ENCODE peak calls at places on chromosomes 1 and 21, in five cellular contexts. R is HCT116, Y is SK-N-SH, W is heart left ventricle, D is adrenal gland. V is an unnamed sample. For H3K9me3, the result is how much of the 10 kb centered on the place peaks cover.

GRCh38 chr1:203342192-203342940 is 8.6 kb downstream of the FMOD start:
- DNase-seq in R (peak), Y (peak), W (peak), D (peak), V (peak)

GRCh38 chr1:241799414-241799813 is 48.6 kb upstream of the EXO1 start:
- DNase-seq in R (no peak), Y (no peak), W (no peak), D (no peak), V (no peak)

GRCh38 chr1:68558321-68559026 is 61.6 kb upstream of the DEPDC1 start:
- DNase-seq in R (no peak), Y (no peak), W (no peak), D (no peak), V (no peak)

GRCh38 chr1:173867141-173867752 is 542 bp downstream of the GAS5 start:
- DNase-seq in R (no peak), Y (no peak), W (no peak), D (peak), V (peak)

GRCh38 chr1:28370220-28371010 is 875 bp downstream of the PHACTR4 start:
- DNase-seq in R (no peak), Y (peak), W (no peak), D (peak), V (peak)

GRCh38 chr1:232988572-232989040 is 38.2 kb downstream of the NTPCR start:
- DNase-seq in R (no peak), Y (peak), W (no peak), D (no peak), V (no peak)

GRCh38 chr1:109490029-109490933 is 3.6 kb upstream of the CYB561D1 start:
- DNase-seq in R (peak), Y (peak), W (peak), D (peak), V (peak)

GRCh38 chr1:145990249-145991097 is 5.9 kb downstream of the TXNIP start:
- DNase-seq in R (no peak), Y (no peak), W (peak), D (peak), V (no peak)

GRCh38 chr1:224454337-224455055 is 19.9 kb upstream of the WDR26 start:
- DNase-seq in R (no peak), Y (no peak), W (no peak), D (no peak), V (no peak)

GRCh38 chr1:91774520-91775203 is 111.3 kb downstream of the TGFBR3 start:
- DNase-seq in R (no peak), Y (no peak), W (no peak), D (no peak), V (no peak)

GRCh38 chr1:109252893-109253802 is 3.8 kb downstream of the CELSR2 start:
- DNase-seq in R (no peak), Y (peak), W (peak), D (no peak), V (no peak)

GRCh38 chr21:41928621-41929220 is 25.1 kb downstream of the C2CD2 start:
- DNase-seq in R (no peak), Y (no peak), W (no peak), D (no peak), V (no peak)

GRCh38 chr1:87174726-87175237 is 153.9 kb upstream of the LMO4 start:
- DNase-seq in R (no peak), Y (no peak), W (no peak), D (no peak), V (no peak)

GRCh38 chr1:42992043-42992697 is 33.5 kb upstream of the SLC2A1 start:
- DNase-seq in R (no peak), Y (no peak), W (no peak), D (no peak), V (no peak)

GRCh38 chr1:20426923-20427322 is 59.1 kb downstream of the CAMK2N1 start:
- DNase-seq in R (no peak), Y (no peak), W (no peak), D (no peak), V (no peak)

GRCh38 chr1:234722904-234723588 is 113.1 kb upstream of the IRF2BP2 start:
- DNase-seq in R (peak), Y (peak), W (peak), D (peak), V (peak)

GRCh38 chr1:18814340-18815202 is 44.9 kb downstream of the TAS1R2 start:
- DNase-seq in R (no peak), Y (no peak), W (no peak), D (no peak), V (no peak)

GRCh38 chr1:33997127-33998047 is 133.5 kb downstream of the HMGB4 start:
- DNase-seq in R (no peak), Y (no peak), W (no peak), D (no peak), V (no peak)

GRCh38 chr1:115251856-115252255 is 86.2 kb downstream of the NGF start:
- DNase-seq in R (no peak), Y (peak), W (no peak), D (no peak), V (no peak)

GRCh38 chr1:3017440-3018050 is 3.7 kb upstream of the ACTRT2 start:
- DNase-seq in R (no peak), Y (no peak), W (no peak), D (no peak), V (no peak)

GRCh38 chr1:119885903-119886783 is 10.2 kb downstream of the ADAM30 start:
- DNase-seq in R (peak), Y (peak), W (peak), D (peak), V (peak)

GRCh38 chr1:87104140-87104539 is 189.7 kb downstream of the HS2ST1 start:
- DNase-seq in R (no peak), Y (no peak), W (no peak), D (no peak), V (no peak)

GRCh38 chr1:203046984-203047630 is 20.8 kb downstream of the PPFIA4 start:
- DNase-seq in R (no peak), Y (no peak), W (no peak), D (peak), V (no peak)

GRCh38 chr1:224340711-224341384 is 10.9 kb upstream of the NVL start:
- DNase-seq in R (no peak), Y (peak), W (no peak), D (peak), V (no peak)

GRCh38 chr1:41241748-41242644 is at the start of gene SCMH1:
- DNase-seq in R (no peak), Y (peak), W (peak), D (peak), V (peak)

GRCh38 chr1:201773764-201774163 is 55.2 kb upstream of the IPO9 start:
- DNase-seq in R (no peak), Y (no peak), W (no peak), D (no peak), V (no peak)

GRCh38 chr1:61742620-61743431 is 546 bp downstream of the PATJ start:
- DNase-seq in R (no peak), Y (peak), W (peak), D (peak), V (no peak)

GRCh38 chr1:58779059-58779754 is 4.6 kb downstream of the JUN start:
- DNase-seq in R (no peak), Y (no peak), W (no peak), D (no peak), V (no peak)

GRCh38 chr1:5907966-5908365 is 84.3 kb downstream of the NPHP4 start:
- DNase-seq in R (no peak), Y (no peak), W (no peak), D (no peak), V (no peak)

GRCh38 chr1:205526431-205526830 is 22.0 kb downstream of the CDK18 start:
- DNase-seq in R (no peak), Y (no peak), W (no peak), D (no peak), V (no peak)

GRCh38 chr21:40176732-40177131 is 309.5 kb downstream of the PCP4 start:
- DNase-seq in R (no peak), Y (peak), W (no peak), D (no peak), V (no peak)

GRCh38 chr1:7358346-7358745 is 412.8 kb upstream of the VAMP3 start:
- DNase-seq in R (no peak), Y (no peak), W (no peak), D (peak), V (no peak)

GRCh38 chr1:169124459-169124858 is 18.0 kb downstream of the ATP1B1 start:
- DNase-seq in R (no peak), Y (no peak), W (no peak), D (no peak), V (no peak)

GRCh38 chr1:87644500-87645245 is 316.0 kb downstream of the LMO4 start:
- DNase-seq in R (no peak), Y (no peak), W (no peak), D (no peak), V (no peak)

DNA sequence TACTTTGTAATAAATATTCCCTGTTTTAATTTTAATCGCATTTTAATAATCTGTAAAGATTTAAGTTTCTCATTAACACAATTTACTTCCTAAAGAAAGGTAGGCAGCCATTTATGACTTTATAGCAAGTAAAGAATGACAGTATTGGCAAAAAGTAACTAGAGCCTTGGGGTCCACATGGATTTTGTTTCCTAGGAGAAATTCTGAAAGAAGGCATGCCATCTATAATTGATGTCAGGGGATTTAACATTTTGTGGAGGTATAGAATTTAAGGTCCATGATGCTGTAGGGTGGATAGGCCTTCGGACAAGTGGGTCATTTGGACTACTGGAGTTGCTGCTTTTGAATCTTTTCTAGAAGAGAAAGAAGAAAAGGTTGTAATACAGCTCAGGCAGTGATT is at the start of gene OR2M4:
- DNase-seq in R (no peak), Y (no peak), W (no peak), D (no peak), V (no peak)
- H3K9me3 ChIP-seq in R (under half), Y (under half), W (under half), D (under half), V (under half)

GRCh38 chr21:35097525-35097924 is 48.4 kb upstream of the RUNX1 start:
- DNase-seq in R (no peak), Y (no peak), W (no peak), D (no peak), V (no peak)
- H3K9me3 ChIP-seq in R (under half), Y (under half), W (under half), D (under half), V (under half)

GRCh38 chr1:88916883-88917282 is 25.5 kb upstream of the GTF2B start:
- DNase-seq in R (no peak), Y (no peak), W (no peak), D (no peak), V (no peak)

GRCh38 chr1:88922214-88922613 is 30.8 kb upstream of the GTF2B start:
- DNase-seq in R (no peak), Y (no peak), W (no peak), D (no peak), V (no peak)

GRCh38 chr1:88923224-88923623 is 31.9 kb upstream of the GTF2B start:
- DNase-seq in R (no peak), Y (no peak), W (no peak), D (no peak), V (no peak)

GRCh38 chr1:88920845-88921244 is 29.5 kb upstream of the GTF2B start:
- DNase-seq in R (no peak), Y (no peak), W (no peak), D (no peak), V (no peak)

GRCh38 chr1:88917321-88918025 is 26.1 kb upstream of the GTF2B start:
- DNase-seq in R (no peak), Y (no peak), W (no peak), D (no peak), V (no peak)
- H3K9me3 ChIP-seq in R (under half), Y (under half), W (under half), D (under half), V (under half)

DNA sequence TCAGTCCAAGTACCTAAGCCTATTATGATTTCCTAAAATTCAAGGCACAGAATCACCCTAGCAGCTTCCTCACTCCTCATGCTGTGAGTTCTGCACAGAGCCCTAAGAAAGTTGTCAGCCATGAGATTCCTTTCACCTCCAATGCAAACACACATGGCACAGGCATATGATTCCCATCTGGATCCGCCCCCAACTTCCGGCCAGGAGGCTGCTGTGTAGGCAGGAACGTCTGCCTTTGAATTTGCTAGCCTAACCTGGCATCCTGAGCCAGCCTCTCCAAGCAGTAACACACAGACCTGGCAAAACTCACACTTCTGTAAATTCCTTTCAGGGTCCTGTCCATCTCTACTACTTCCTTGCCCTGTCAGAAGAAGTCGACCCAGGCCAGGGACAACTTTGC is 521.1 kb upstream of the BEND5 start:
- DNase-seq in R (no peak), Y (peak), W (no peak), D (no peak), V (no peak)
- H3K9me3 ChIP-seq in R (under half), Y (under half), W (under half), D (under half), V (under half)

V was measured in K562.